ENCODE peak calls at places on chromosomes 16 and 17, in nine cellular contexts. One of them, this sample, is unnamed.

GRCh38 chr17:39638317-39638716 is 1.4 kb downstream of the STARD3 start:
- DNase-seq in BJ: no peak
- DNase-seq in mesothelial cell of epicardium: no peak
- DNase-seq in cardiac fibroblast: no peak
- DNase-seq in ascending aorta: no peak
- DNase-seq in fibroblast of pulmonary artery: no peak
- DNase-seq in OCI-LY7: no peak
- DNase-seq in body of pancreas: no peak
- DNase-seq in AG09319: no peak
- DNase-seq in this sample: no peak

GRCh38 chr17:27892866-27893769 is at the start of gene LYRM9:
- DNase-seq in body of pancreas: peak
- DNase-seq in mesothelial cell of epicardium: peak
- DNase-seq in AG09319: peak
- DNase-seq in cardiac fibroblast: peak
- DNase-seq in OCI-LY7: peak
- DNase-seq in ascending aorta: peak
- DNase-seq in BJ: peak
- DNase-seq in fibroblast of pulmonary artery: peak
- DNase-seq in this sample: peak

GRCh38 chr16:88588754-88589153 is 18.6 kb downstream of the ZC3H18 start:
- DNase-seq in OCI-LY7: no peak
- DNase-seq in mesothelial cell of epicardium: no peak
- DNase-seq in AG09319: no peak
- DNase-seq in ascending aorta: no peak
- DNase-seq in fibroblast of pulmonary artery: no peak
- DNase-seq in cardiac fibroblast: no peak
- DNase-seq in body of pancreas: no peak
- DNase-seq in BJ: no peak
- DNase-seq in this sample: no peak

GRCh38 chr17:45001310-45001709 is 33.2 kb upstream of the C1QL1 start:
- DNase-seq in cardiac fibroblast: no peak
- DNase-seq in AG09319: no peak
- DNase-seq in OCI-LY7: no peak
- DNase-seq in mesothelial cell of epicardium: no peak
- DNase-seq in fibroblast of pulmonary artery: no peak
- DNase-seq in ascending aorta: no peak
- DNase-seq in body of pancreas: no peak
- DNase-seq in BJ: no peak
- DNase-seq in this sample: no peak

GRCh38 chr17:17781591-17782424 is 55.0 kb downstream of the SREBF1 start:
- DNase-seq in mesothelial cell of epicardium: peak
- DNase-seq in AG09319: peak
- DNase-seq in OCI-LY7: no peak
- DNase-seq in body of pancreas: peak
- DNase-seq in BJ: no peak
- DNase-seq in ascending aorta: no peak
- DNase-seq in cardiac fibroblast: peak
- DNase-seq in fibroblast of pulmonary artery: peak
- DNase-seq in this sample: no peak

GRCh38 chr16:58028168-58028455 is 2.6 kb downstream of the MMP15 start:
- DNase-seq in cardiac fibroblast: no peak
- DNase-seq in mesothelial cell of epicardium: no peak
- DNase-seq in OCI-LY7: no peak
- DNase-seq in body of pancreas: no peak
- DNase-seq in ascending aorta: no peak
- DNase-seq in fibroblast of pulmonary artery: no peak
- DNase-seq in AG09319: no peak
- DNase-seq in BJ: no peak
- DNase-seq in this sample: no peak

GRCh38 chr16:75372236-75372856 is 61.0 kb downstream of the CFDP1 start:
- DNase-seq in fibroblast of pulmonary artery: peak
- DNase-seq in body of pancreas: no peak
- DNase-seq in BJ: no peak
- DNase-seq in cardiac fibroblast: peak
- DNase-seq in AG09319: peak
- DNase-seq in OCI-LY7: no peak
- DNase-seq in ascending aorta: no peak
- DNase-seq in mesothelial cell of epicardium: no peak
- DNase-seq in this sample: no peak

GRCh38 chr16:82603784-82604411 is 22.9 kb upstream of the CDH13 start:
- DNase-seq in cardiac fibroblast: peak
- DNase-seq in OCI-LY7: peak
- DNase-seq in body of pancreas: peak
- DNase-seq in mesothelial cell of epicardium: no peak
- DNase-seq in AG09319: no peak
- DNase-seq in ascending aorta: no peak
- DNase-seq in BJ: no peak
- DNase-seq in fibroblast of pulmonary artery: peak
- DNase-seq in this sample: no peak

GRCh38 chr17:73286863-73287296 is 24.9 kb downstream of the CDC42EP4 start:
- DNase-seq in ascending aorta: no peak
- DNase-seq in BJ: no peak
- DNase-seq in fibroblast of pulmonary artery: peak
- DNase-seq in AG09319: no peak
- DNase-seq in body of pancreas: peak
- DNase-seq in mesothelial cell of epicardium: no peak
- DNase-seq in OCI-LY7: no peak
- DNase-seq in cardiac fibroblast: peak
- DNase-seq in this sample: no peak

GRCh38 chr17:34658796-34659195 is 79.4 kb downstream of the TMEM132E start:
- DNase-seq in OCI-LY7: no peak
- DNase-seq in ascending aorta: no peak
- DNase-seq in BJ: no peak
- DNase-seq in cardiac fibroblast: no peak
- DNase-seq in fibroblast of pulmonary artery: no peak
- DNase-seq in mesothelial cell of epicardium: no peak
- DNase-seq in body of pancreas: no peak
- DNase-seq in AG09319: no peak
- DNase-seq in this sample: no peak

GRCh38 chr17:65346166-65346565 is 209.0 kb downstream of the RGS9 start:
- DNase-seq in AG09319: no peak
- DNase-seq in body of pancreas: no peak
- DNase-seq in BJ: no peak
- DNase-seq in ascending aorta: no peak
- DNase-seq in cardiac fibroblast: no peak
- DNase-seq in fibroblast of pulmonary artery: no peak
- DNase-seq in mesothelial cell of epicardium: no peak
- DNase-seq in OCI-LY7: no peak
- DNase-seq in this sample: no peak

GRCh38 chr16:80056334-80056733 is 455.8 kb upstream of the MAF start:
- DNase-seq in BJ: peak
- DNase-seq in cardiac fibroblast: peak
- DNase-seq in fibroblast of pulmonary artery: peak
- DNase-seq in body of pancreas: no peak
- DNase-seq in OCI-LY7: no peak
- DNase-seq in AG09319: peak
- DNase-seq in mesothelial cell of epicardium: no peak
- DNase-seq in ascending aorta: no peak
- DNase-seq in this sample: no peak

GRCh38 chr16:75682308-75682707 is 5.5 kb upstream of the CPHXL2 start:
- DNase-seq in cardiac fibroblast: no peak
- DNase-seq in body of pancreas: no peak
- DNase-seq in fibroblast of pulmonary artery: no peak
- DNase-seq in mesothelial cell of epicardium: no peak
- DNase-seq in AG09319: no peak
- DNase-seq in OCI-LY7: no peak
- DNase-seq in ascending aorta: no peak
- DNase-seq in BJ: no peak
- DNase-seq in this sample: no peak

GRCh38 chr17:2214047-2214717 is 89.4 kb downstream of the SMG6 start:
- DNase-seq in fibroblast of pulmonary artery: peak
- DNase-seq in OCI-LY7: no peak
- DNase-seq in ascending aorta: peak
- DNase-seq in cardiac fibroblast: peak
- DNase-seq in mesothelial cell of epicardium: no peak
- DNase-seq in BJ: no peak
- DNase-seq in body of pancreas: peak
- DNase-seq in AG09319: no peak
- DNase-seq in this sample: peak

GRCh38 chr16:51576498-51576897 is 425.4 kb upstream of the SALL1 start:
- DNase-seq in cardiac fibroblast: no peak
- DNase-seq in AG09319: no peak
- DNase-seq in mesothelial cell of epicardium: no peak
- DNase-seq in OCI-LY7: no peak
- DNase-seq in BJ: no peak
- DNase-seq in ascending aorta: no peak
- DNase-seq in fibroblast of pulmonary artery: no peak
- DNase-seq in body of pancreas: no peak
- DNase-seq in this sample: no peak

GRCh38 chr17:49557204-49558024 is 18.3 kb upstream of the NXPH3 start:
- DNase-seq in OCI-LY7: peak
- DNase-seq in cardiac fibroblast: peak
- DNase-seq in body of pancreas: peak
- DNase-seq in fibroblast of pulmonary artery: peak
- DNase-seq in ascending aorta: no peak
- DNase-seq in AG09319: no peak
- DNase-seq in BJ: no peak
- DNase-seq in mesothelial cell of epicardium: no peak
- DNase-seq in this sample: no peak

GRCh38 chr17:50060951-50061712 is 5.2 kb downstream of the ITGA3 start:
- DNase-seq in AG09319: no peak
- DNase-seq in body of pancreas: peak
- DNase-seq in cardiac fibroblast: peak
- DNase-seq in OCI-LY7: no peak
- DNase-seq in BJ: no peak
- DNase-seq in ascending aorta: peak
- DNase-seq in mesothelial cell of epicardium: no peak
- DNase-seq in fibroblast of pulmonary artery: peak
- DNase-seq in this sample: no peak

GRCh38 chr16:5001571-5001970 is 32.2 kb downstream of the NAGPA start:
- DNase-seq in OCI-LY7: no peak
- DNase-seq in body of pancreas: no peak
- DNase-seq in AG09319: no peak
- DNase-seq in fibroblast of pulmonary artery: no peak
- DNase-seq in ascending aorta: no peak
- DNase-seq in BJ: no peak
- DNase-seq in mesothelial cell of epicardium: no peak
- DNase-seq in cardiac fibroblast: no peak
- DNase-seq in this sample: no peak

GRCh38 chr16:64297863-64298579 is 823.8 kb downstream of the CDH11 start:
- DNase-seq in ascending aorta: no peak
- DNase-seq in AG09319: no peak
- DNase-seq in cardiac fibroblast: no peak
- DNase-seq in body of pancreas: no peak
- DNase-seq in fibroblast of pulmonary artery: no peak
- DNase-seq in BJ: no peak
- DNase-seq in mesothelial cell of epicardium: no peak
- DNase-seq in OCI-LY7: no peak
- DNase-seq in this sample: no peak

GRCh38 chr16:64287667-64288521 is 834.0 kb downstream of the CDH11 start:
- DNase-seq in fibroblast of pulmonary artery: no peak
- DNase-seq in AG09319: no peak
- DNase-seq in BJ: no peak
- DNase-seq in cardiac fibroblast: no peak
- DNase-seq in ascending aorta: no peak
- DNase-seq in body of pancreas: no peak
- DNase-seq in OCI-LY7: no peak
- DNase-seq in mesothelial cell of epicardium: no peak
- DNase-seq in this sample: no peak

GRCh38 chr16:64290461-64290860 is 831.4 kb downstream of the CDH11 start:
- DNase-seq in body of pancreas: no peak
- DNase-seq in BJ: no peak
- DNase-seq in mesothelial cell of epicardium: no peak
- DNase-seq in ascending aorta: no peak
- DNase-seq in OCI-LY7: no peak
- DNase-seq in fibroblast of pulmonary artery: no peak
- DNase-seq in AG09319: no peak
- DNase-seq in cardiac fibroblast: no peak
- DNase-seq in this sample: no peak

GRCh38 chr16:64292953-64293352 is 828.9 kb downstream of the CDH11 start:
- DNase-seq in OCI-LY7: no peak
- DNase-seq in body of pancreas: no peak
- DNase-seq in ascending aorta: no peak
- DNase-seq in BJ: no peak
- DNase-seq in fibroblast of pulmonary artery: no peak
- DNase-seq in AG09319: no peak
- DNase-seq in cardiac fibroblast: no peak
- DNase-seq in mesothelial cell of epicardium: no peak
- DNase-seq in this sample: no peak
- TF ChIP-seq CTCF in OCI-LY7: no peak
- TF ChIP-seq CTCF in body of pancreas: no peak
- TF ChIP-seq CTCF in ascending aorta: no peak
- TF ChIP-seq CTCF in BJ: no peak
- TF ChIP-seq CTCF in fibroblast of pulmonary artery: no peak
- TF ChIP-seq CTCF in AG09319: no peak
- TF ChIP-seq CTCF in cardiac fibroblast: no peak
- TF ChIP-seq CTCF in mesothelial cell of epicardium: no peak
- TF ChIP-seq CTCF in this sample: no peak

GRCh38 chr17:31508310-31509094 is 117.0 kb downstream of the RAB11FIP4 start:
- DNase-seq in ascending aorta: no peak
- DNase-seq in AG09319: no peak
- DNase-seq in BJ: no peak
- DNase-seq in body of pancreas: no peak
- DNase-seq in OCI-LY7: no peak
- DNase-seq in fibroblast of pulmonary artery: no peak
- DNase-seq in mesothelial cell of epicardium: no peak
- DNase-seq in cardiac fibroblast: no peak
- DNase-seq in this sample: no peak
- TF ChIP-seq CTCF in ascending aorta: no peak
- TF ChIP-seq CTCF in AG09319: no peak
- TF ChIP-seq CTCF in BJ: peak
- TF ChIP-seq CTCF in body of pancreas: no peak
- TF ChIP-seq CTCF in OCI-LY7: peak
- TF ChIP-seq CTCF in fibroblast of pulmonary artery: peak
- TF ChIP-seq CTCF in mesothelial cell of epicardium: no peak
- TF ChIP-seq CTCF in cardiac fibroblast: peak
- TF ChIP-seq CTCF in this sample: no peak

GRCh38 chr16:3058173-3059030 is 7.0 kb upstream of the IL32 start:
- DNase-seq in AG09319: no peak
- DNase-seq in fibroblast of pulmonary artery: peak
- DNase-seq in mesothelial cell of epicardium: no peak
- DNase-seq in BJ: no peak
- DNase-seq in OCI-LY7: peak
- DNase-seq in cardiac fibroblast: peak
- DNase-seq in body of pancreas: peak
- DNase-seq in ascending aorta: no peak
- DNase-seq in this sample: no peak
- TF ChIP-seq CTCF in AG09319: no peak
- TF ChIP-seq CTCF in fibroblast of pulmonary artery: no peak
- TF ChIP-seq CTCF in mesothelial cell of epicardium: no peak
- TF ChIP-seq CTCF in BJ: no peak
- TF ChIP-seq CTCF in OCI-LY7: no peak
- TF ChIP-seq CTCF in cardiac fibroblast: no peak
- TF ChIP-seq CTCF in body of pancreas: no peak
- TF ChIP-seq CTCF in ascending aorta: no peak
- TF ChIP-seq CTCF in this sample: no peak

DNA sequence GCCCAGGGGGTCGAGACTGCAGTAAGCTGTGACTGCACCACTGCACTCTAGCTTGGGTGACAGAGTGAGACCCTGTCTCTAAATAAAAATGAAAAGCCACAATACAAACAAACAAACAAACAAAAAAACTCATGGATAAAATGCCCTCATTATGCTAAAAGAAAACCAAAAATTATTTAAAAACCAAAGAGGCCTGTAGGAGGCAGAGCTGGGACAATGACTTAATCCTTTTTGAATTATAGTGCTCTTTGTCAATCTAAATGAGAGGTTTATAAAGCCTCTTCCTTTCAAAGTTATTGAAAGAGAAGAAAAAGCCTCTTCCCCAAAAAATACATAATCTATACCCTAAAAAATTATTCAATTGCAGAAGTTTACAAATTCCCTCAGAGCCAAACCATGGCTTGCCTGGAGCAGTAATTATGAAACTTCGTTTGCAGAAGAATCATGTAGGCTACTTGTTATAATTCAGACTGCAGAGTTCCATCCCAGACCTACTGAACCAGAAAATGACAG is 18.5 kb downstream of the CRLF3 start:
- DNase-seq in AG09319: no peak
- DNase-seq in ascending aorta: no peak
- DNase-seq in BJ: no peak
- DNase-seq in cardiac fibroblast: no peak
- DNase-seq in OCI-LY7: no peak
- DNase-seq in fibroblast of pulmonary artery: no peak
- DNase-seq in body of pancreas: no peak
- DNase-seq in mesothelial cell of epicardium: no peak
- DNase-seq in this sample: no peak
- TF ChIP-seq CTCF in AG09319: no peak
- TF ChIP-seq CTCF in ascending aorta: no peak
- TF ChIP-seq CTCF in BJ: peak
- TF ChIP-seq CTCF in cardiac fibroblast: peak
- TF ChIP-seq CTCF in OCI-LY7: peak
- TF ChIP-seq CTCF in fibroblast of pulmonary artery: peak
- TF ChIP-seq CTCF in body of pancreas: no peak
- TF ChIP-seq CTCF in mesothelial cell of epicardium: no peak
- TF ChIP-seq CTCF in this sample: no peak

This sample was measured in omental fat pad.